ENCODE peak calls at places on chromosomes 4 and X, in seven cellular contexts. U, I, W, J, F, D and Q are unnamed samples.

GRCh38 chr4:86957214-86957613 is 22.4 kb downstream of the AFF1 start:
- DNase-seq in U (no peak), I (no peak), W (no peak), J (peak), F (no peak), D (no peak), Q (no peak)

GRCh38 chrX:63330681-63331080 is 20.5 kb downstream of the SPIN4 start:
- DNase-seq in U (no peak), I (peak), W (no peak), J (peak), F (no peak), D (no peak), Q (no peak)

GRCh38 chr4:32672369-32672768 is 1952.2 kb downstream of the PCDH7 start:
- DNase-seq in U (no peak), I (no peak), W (no peak), J (no peak), F (no peak), D (no peak), Q (no peak)

GRCh38 chr4:52051615-52052474 is 741 bp downstream of the SPATA18 start:
- DNase-seq in U (peak), I (peak), W (peak), J (no peak), F (no peak), D (peak), Q (no peak)

GRCh38 chrX:308821-309520 is 9.6 kb downstream of the GTPBP6 start:
- DNase-seq in U (no peak), I (no peak), W (no peak), J (no peak), F (no peak), D (no peak), Q (no peak)

GRCh38 chr4:54687887-54688841 is 30.4 kb downstream of the KIT start:
- DNase-seq in U (no peak), I (no peak), W (no peak), J (no peak), F (no peak), D (no peak), Q (no peak)

GRCh38 chr4:117957570-117957969 is 76.7 kb upstream of the NDST3 start:
- DNase-seq in U (no peak), I (no peak), W (no peak), J (no peak), F (no peak), D (no peak), Q (no peak)

GRCh38 chrX:110036162-110037033 is 33.5 kb downstream of the TMEM164 start:
- DNase-seq in U (no peak), I (no peak), W (no peak), J (no peak), F (no peak), D (no peak), Q (no peak)

GRCh38 chr4:151563194-151563593 is 154.2 kb downstream of the FHIP1A start:
- DNase-seq in U (no peak), I (no peak), W (no peak), J (peak), F (no peak), D (no peak), Q (no peak)

GRCh38 chr4:161254375-161254774 is 909.4 kb downstream of the FSTL5 start:
- DNase-seq in U (no peak), I (no peak), W (no peak), J (peak), F (no peak), D (no peak), Q (no peak)

GRCh38 chr4:10095296-10095991 is 21.2 kb downstream of the WDR1 start:
- DNase-seq in U (no peak), I (no peak), W (no peak), J (peak), F (no peak), D (no peak), Q (no peak)

GRCh38 chrX:108018659-108019381 is 26.0 kb upstream of the VSIG1 start:
- DNase-seq in U (no peak), I (no peak), W (no peak), J (peak), F (no peak), D (no peak), Q (no peak)

GRCh38 chr4:143558286-143558685 is 44.8 kb downstream of the SMARCA5 start:
- DNase-seq in U (no peak), I (no peak), W (no peak), J (no peak), F (no peak), D (no peak), Q (no peak)

GRCh38 chr4:143336828-143337599 is at the start of gene GAB1:
- DNase-seq in U (peak), I (peak), W (no peak), J (peak), F (no peak), D (peak), Q (no peak)

GRCh38 chr4:138555584-138555983 is 313.4 kb upstream of the SLC7A11 start:
- DNase-seq in U (peak), I (no peak), W (no peak), J (peak), F (no peak), D (no peak), Q (no peak)

GRCh38 chrX:139831689-139832456 is 101.0 kb downstream of the ATP11C start:
- DNase-seq in U (no peak), I (no peak), W (no peak), J (peak), F (no peak), D (peak), Q (no peak)

GRCh38 chr4:183658362-183659028 is 490 bp downstream of the RWDD4 start:
- DNase-seq in U (no peak), I (peak), W (peak), J (peak), F (no peak), D (peak), Q (no peak)